ENCODE peak calls at places on chromosomes 3 and 15, in eight cellular contexts. S, V, G, D, T, R, I and Y are unnamed samples.

GRCh38 chr3:140219161-140219745 is 284.3 kb downstream of the CLSTN2 start:
- DNase-seq in S (no peak), V (no peak), G (no peak), D (no peak), T (no peak), R (no peak), I (no peak), Y (no peak)

GRCh38 chr3:34388836-34389235 is 590.4 kb downstream of the PDCD6IP start:
- DNase-seq in S (no peak), V (no peak), G (no peak), D (no peak), T (no peak), R (no peak), I (no peak), Y (no peak)

GRCh38 chr3:99902091-99902490 is 84.4 kb downstream of the CMSS1 start:
- DNase-seq in S (no peak), V (peak), G (no peak), D (no peak), T (no peak), R (no peak), I (no peak), Y (no peak)

GRCh38 chr3:126344380-126345041 is 12.7 kb downstream of the KLF15 start:
- DNase-seq in S (no peak), V (no peak), G (no peak), D (no peak), T (no peak), R (peak), I (no peak), Y (peak)

GRCh38 chr3:149957352-149958140 is 13.1 kb downstream of the PFN2 start:
- DNase-seq in S (no peak), V (no peak), G (no peak), D (no peak), T (no peak), R (no peak), I (no peak), Y (no peak)

GRCh38 chr3:144018776-144019175 is 47.2 kb downstream of the DIPK2A start:
- DNase-seq in S (no peak), V (peak), G (no peak), D (no peak), T (no peak), R (no peak), I (no peak), Y (no peak)

GRCh38 chr3:27861047-27862036 is 139.2 kb upstream of the EOMES start:
- DNase-seq in S (no peak), V (no peak), G (no peak), D (no peak), T (no peak), R (no peak), I (no peak), Y (no peak)

GRCh38 chr15:89244512-89244869 is 712 bp downstream of the FANCI start:
- DNase-seq in S (no peak), V (peak), G (no peak), D (no peak), T (no peak), R (no peak), I (no peak), Y (no peak)

GRCh38 chr3:172125963-172126403 is 86.6 kb downstream of the FNDC3B start:
- DNase-seq in S (no peak), V (peak), G (no peak), D (no peak), T (peak), R (no peak), I (no peak), Y (no peak)

GRCh38 chr15:63212050-63212973 is 22.9 kb downstream of the RAB8B start:
- DNase-seq in S (no peak), V (peak), G (no peak), D (no peak), T (no peak), R (no peak), I (no peak), Y (no peak)

GRCh38 chr15:99755692-99756409 is 22.6 kb upstream of the LYSMD4 start:
- DNase-seq in S (peak), V (peak), G (peak), D (peak), T (peak), R (no peak), I (no peak), Y (no peak)

GRCh38 chr3:10273697-10274305 is 18.9 kb downstream of the GHRL start:
- DNase-seq in S (no peak), V (peak), G (no peak), D (no peak), T (no peak), R (peak), I (no peak), Y (no peak)

GRCh38 chr3:143119974-143120715 is 574 bp downstream of the CHST2 start:
- DNase-seq in S (peak), V (no peak), G (peak), D (peak), T (peak), R (no peak), I (peak), Y (no peak)

GRCh38 chr3:123341871-123342630 is 106.8 kb downstream of the ADCY5 start:
- DNase-seq in S (no peak), V (no peak), G (no peak), D (no peak), T (no peak), R (peak), I (no peak), Y (no peak)

GRCh38 chr3:110562621-110563020 is 509.0 kb upstream of the NECTIN3 start:
- DNase-seq in S (no peak), V (no peak), G (no peak), D (no peak), T (no peak), R (no peak), I (no peak), Y (no peak)
- TF ChIP-seq CTCF in S (no peak), V (no peak), G (no peak), D (no peak), T (no peak), R (no peak), I (no peak), Y (no peak)

GRCh38 chr3:16277471-16277870 is 12.5 kb downstream of the OXNAD1 start:
- DNase-seq in S (no peak), V (peak), G (no peak), D (no peak), T (no peak), R (no peak), I (no peak), Y (no peak)
- TF ChIP-seq CTCF in S (no peak), V (no peak), G (no peak), D (no peak), T (no peak), R (no peak), I (no peak), Y (no peak)

DNA sequence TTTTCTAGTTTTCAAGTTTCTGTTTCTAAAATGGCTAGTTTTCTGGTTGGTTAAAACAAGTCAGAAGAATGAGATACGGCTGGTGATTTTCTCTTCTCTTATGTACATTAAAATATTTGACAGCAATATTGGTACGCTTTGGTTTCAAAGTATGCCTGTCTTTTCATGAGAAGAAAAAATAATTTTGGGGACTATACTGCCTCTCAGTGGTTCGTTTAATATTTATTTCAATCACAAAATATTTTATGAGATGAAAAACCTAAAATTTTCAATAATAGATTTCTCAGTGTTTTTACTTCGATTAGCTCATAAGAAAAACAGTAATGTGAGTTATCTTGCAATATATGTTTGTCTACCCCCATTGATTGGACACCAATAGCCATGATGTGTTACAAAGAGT is 72.8 kb upstream of the AADACL2 start:
- DNase-seq in S (no peak), V (no peak), G (no peak), D (no peak), T (no peak), R (no peak), I (no peak), Y (no peak)
- TF ChIP-seq CTCF in S (peak), V (peak), G (no peak), D (peak), T (peak), R (peak), I (peak), Y (peak)

GRCh38 chr3:146589899-146590508 is 15.1 kb downstream of the PLSCR5 start:
- DNase-seq in S (peak), V (peak), G (peak), D (peak), T (no peak), R (no peak), I (no peak), Y (no peak)
- TF ChIP-seq CTCF in S (peak), V (peak), G (peak), D (peak), T (peak), R (peak), I (peak), Y (peak)

DNA sequence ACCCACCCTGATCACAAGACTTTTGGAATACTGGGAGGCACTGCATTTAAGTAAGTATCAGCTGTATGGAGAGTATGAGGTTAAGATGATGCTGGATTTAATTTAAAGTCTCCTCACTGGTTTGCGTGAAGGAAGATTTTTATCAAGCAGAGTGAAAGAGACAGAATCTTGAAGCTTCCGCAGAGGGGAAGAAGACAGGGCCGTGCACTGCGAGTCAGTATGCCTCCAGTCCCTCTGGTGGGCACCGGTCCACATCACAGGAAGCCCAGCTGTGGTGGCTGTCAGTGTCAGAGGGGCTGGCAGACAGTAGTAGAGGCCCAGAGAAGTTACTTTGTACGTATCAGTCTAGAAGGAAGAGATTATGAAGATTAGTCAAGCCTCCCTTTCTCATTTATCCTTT is 379.0 kb upstream of the TPRG1 start:
- DNase-seq in S (peak), V (peak), G (peak), D (peak), T (peak), R (no peak), I (no peak), Y (no peak)
- TF ChIP-seq CTCF in S (no peak), V (peak), G (peak), D (peak), T (peak), R (no peak), I (peak), Y (peak)

GRCh38 chr3:189053327-189053726 is 118.4 kb upstream of the TPRG1 start:
- DNase-seq in S (no peak), V (no peak), G (no peak), D (no peak), T (no peak), R (no peak), I (no peak), Y (no peak)

GRCh38 chr3:189049458-189050231 is 122.1 kb upstream of the TPRG1 start:
- DNase-seq in S (no peak), V (no peak), G (no peak), D (peak), T (no peak), R (no peak), I (no peak), Y (no peak)
- TF ChIP-seq CTCF in S (peak), V (no peak), G (peak), D (peak), T (no peak), R (no peak), I (no peak), Y (no peak)

DNA sequence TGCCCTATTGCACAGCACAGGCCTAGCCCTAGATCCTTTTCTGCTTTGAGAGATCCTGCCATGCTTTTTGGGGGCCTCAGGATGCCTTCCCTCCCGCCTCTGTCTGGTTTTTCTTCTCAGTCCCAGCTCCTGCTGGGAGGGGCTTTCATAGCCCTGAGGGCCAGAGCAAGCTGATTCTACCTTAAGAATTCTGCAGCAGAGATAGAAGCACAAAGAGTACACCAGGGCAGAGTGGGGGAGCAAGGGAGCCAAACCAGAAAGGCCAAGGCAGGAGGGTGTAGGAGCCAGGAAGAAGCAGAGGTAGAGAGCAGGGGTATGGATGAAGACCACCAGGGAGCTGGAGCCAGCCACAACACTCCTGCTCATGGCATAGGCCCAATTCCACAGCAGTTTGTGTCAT is 18.1 kb downstream of the SH3BP5 start:
- DNase-seq in S (no peak), V (no peak), G (no peak), D (no peak), T (no peak), R (no peak), I (no peak), Y (no peak)
- TF ChIP-seq CTCF in S (no peak), V (no peak), G (no peak), D (no peak), T (no peak), R (no peak), I (no peak), Y (no peak)

DNA sequence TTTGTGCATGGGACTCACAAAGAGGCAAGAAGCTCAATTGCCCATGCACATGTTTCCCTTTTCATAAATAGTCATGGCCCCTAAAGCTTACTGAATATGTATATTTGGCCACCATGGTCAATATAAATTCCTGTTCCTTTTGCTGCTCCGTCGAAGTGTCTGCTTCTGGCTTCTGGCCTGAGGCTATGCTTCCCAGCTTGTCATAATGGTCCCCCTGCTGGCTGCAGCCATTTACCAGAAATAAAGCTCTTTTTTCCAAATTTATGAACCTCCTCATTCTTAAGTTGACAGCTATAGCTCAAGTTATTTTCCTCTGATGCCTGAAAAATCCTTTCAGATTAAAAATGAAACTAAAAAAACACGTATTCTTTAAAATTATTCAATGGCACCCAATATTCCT is 602.1 kb downstream of the VGLL3 start:
- DNase-seq in S (no peak), V (no peak), G (peak), D (peak), T (no peak), R (no peak), I (no peak), Y (no peak)
- TF ChIP-seq CTCF in S (no peak), V (no peak), G (peak), D (peak), T (no peak), R (peak), I (no peak), Y (peak)

DNA sequence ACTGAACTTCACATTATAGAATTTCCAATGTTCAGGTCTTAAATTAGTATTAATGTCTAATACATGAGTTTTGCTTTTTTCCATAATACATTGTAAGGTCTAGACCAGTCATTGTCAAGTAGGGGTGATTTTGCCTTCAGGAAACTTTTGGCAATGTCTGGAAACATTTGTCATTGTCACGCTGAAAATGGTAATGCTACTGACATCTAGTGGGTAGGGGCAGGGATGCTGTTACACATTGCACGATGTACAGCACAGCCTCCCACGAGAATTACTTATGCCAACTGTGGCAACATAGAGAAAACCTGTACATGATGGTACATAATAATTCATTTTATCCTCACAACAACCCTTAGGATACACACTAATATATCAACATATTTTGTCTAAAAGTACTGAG is 384.1 kb downstream of the CADM2 start:
- DNase-seq in S (peak), V (no peak), G (peak), D (peak), T (no peak), R (no peak), I (no peak), Y (no peak)
- TF ChIP-seq CTCF in S (no peak), V (no peak), G (peak), D (peak), T (peak), R (peak), I (no peak), Y (peak)